ENCODE peak calls at places on chromosomes 3 and 15, in four cellular contexts. One of them, this sample, is unnamed. For H3K4me1, the result is how much of the 10 kb centered on the place peaks cover.

GRCh38 chr3:106750092-106750491 is 627.1 kb upstream of the CCDC54 start:
- DNase-seq in adrenal gland: no peak
- DNase-seq in naive thymus-derived CD4-positive, alpha-beta T cell: no peak
- DNase-seq in psoas muscle: no peak
- DNase-seq in this sample: no peak

GRCh38 chr3:43998841-43999805 is 242.6 kb upstream of the TOPAZ1 start:
- DNase-seq in adrenal gland: no peak
- DNase-seq in naive thymus-derived CD4-positive, alpha-beta T cell: no peak
- DNase-seq in psoas muscle: no peak
- DNase-seq in this sample: no peak

GRCh38 chr15:36370735-36371115 is 208.7 kb upstream of the CDIN1 start:
- DNase-seq in adrenal gland: no peak
- DNase-seq in naive thymus-derived CD4-positive, alpha-beta T cell: no peak
- DNase-seq in psoas muscle: no peak
- DNase-seq in this sample: peak

GRCh38 chr3:47283193-47283537 is 421 bp downstream of the KLHL18 start:
- DNase-seq in adrenal gland: peak
- DNase-seq in naive thymus-derived CD4-positive, alpha-beta T cell: no peak
- DNase-seq in psoas muscle: no peak
- DNase-seq in this sample: no peak

GRCh38 chr3:66593978-66594377 is 93.2 kb upstream of the LRIG1 start:
- DNase-seq in adrenal gland: no peak
- DNase-seq in naive thymus-derived CD4-positive, alpha-beta T cell: no peak
- DNase-seq in psoas muscle: no peak
- DNase-seq in this sample: peak

GRCh38 chr3:176935524-176935923 is 261.8 kb downstream of the TBL1XR1 start:
- DNase-seq in adrenal gland: no peak
- DNase-seq in naive thymus-derived CD4-positive, alpha-beta T cell: no peak
- DNase-seq in psoas muscle: no peak
- DNase-seq in this sample: no peak

GRCh38 chr3:100696161-100696560 is 13.1 kb upstream of the TFG start:
- DNase-seq in adrenal gland: no peak
- DNase-seq in naive thymus-derived CD4-positive, alpha-beta T cell: no peak
- DNase-seq in psoas muscle: no peak
- DNase-seq in this sample: no peak

GRCh38 chr3:150074697-150075416 is 104.2 kb upstream of the PFN2 start:
- DNase-seq in adrenal gland: no peak
- DNase-seq in naive thymus-derived CD4-positive, alpha-beta T cell: no peak
- DNase-seq in psoas muscle: no peak
- DNase-seq in this sample: no peak

GRCh38 chr3:134359121-134360010 is 14.9 kb downstream of the AMOTL2 start:
- DNase-seq in adrenal gland: no peak
- DNase-seq in naive thymus-derived CD4-positive, alpha-beta T cell: no peak
- DNase-seq in psoas muscle: no peak
- DNase-seq in this sample: no peak

GRCh38 chr3:134361162-134361831 is 12.9 kb downstream of the AMOTL2 start:
- DNase-seq in adrenal gland: no peak
- DNase-seq in naive thymus-derived CD4-positive, alpha-beta T cell: no peak
- DNase-seq in psoas muscle: no peak
- DNase-seq in this sample: no peak

GRCh38 chr3:134362221-134362620 is 12.0 kb downstream of the AMOTL2 start:
- DNase-seq in adrenal gland: no peak
- DNase-seq in naive thymus-derived CD4-positive, alpha-beta T cell: no peak
- DNase-seq in psoas muscle: no peak
- DNase-seq in this sample: no peak

GRCh38 chr3:134357914-134358811 is 16.1 kb downstream of the AMOTL2 start:
- DNase-seq in adrenal gland: peak
- DNase-seq in naive thymus-derived CD4-positive, alpha-beta T cell: no peak
- DNase-seq in psoas muscle: peak
- DNase-seq in this sample: peak

GRCh38 chr3:134360046-134360445 is 14.2 kb downstream of the AMOTL2 start:
- DNase-seq in adrenal gland: no peak
- DNase-seq in naive thymus-derived CD4-positive, alpha-beta T cell: no peak
- DNase-seq in psoas muscle: peak
- DNase-seq in this sample: no peak
- H3K4me1 ChIP-seq in adrenal gland: half or more
- H3K4me1 ChIP-seq in naive thymus-derived CD4-positive, alpha-beta T cell: under half
- H3K4me1 ChIP-seq in psoas muscle: half or more
- H3K4me1 ChIP-seq in this sample: half or more

GRCh38 chr15:94175420-94175819 is 55.9 kb upstream of the MCTP2 start:
- DNase-seq in adrenal gland: no peak
- DNase-seq in naive thymus-derived CD4-positive, alpha-beta T cell: no peak
- DNase-seq in psoas muscle: no peak
- DNase-seq in this sample: no peak
- H3K4me1 ChIP-seq in adrenal gland: under half
- H3K4me1 ChIP-seq in naive thymus-derived CD4-positive, alpha-beta T cell: under half
- H3K4me1 ChIP-seq in psoas muscle: under half
- H3K4me1 ChIP-seq in this sample: under half

GRCh38 chr15:52559022-52559421 is 9.8 kb downstream of the ARPP19 start:
- DNase-seq in adrenal gland: no peak
- DNase-seq in naive thymus-derived CD4-positive, alpha-beta T cell: no peak
- DNase-seq in psoas muscle: no peak
- DNase-seq in this sample: no peak
- H3K4me1 ChIP-seq in adrenal gland: half or more
- H3K4me1 ChIP-seq in naive thymus-derived CD4-positive, alpha-beta T cell: under half
- H3K4me1 ChIP-seq in psoas muscle: half or more
- H3K4me1 ChIP-seq in this sample: under half

DNA sequence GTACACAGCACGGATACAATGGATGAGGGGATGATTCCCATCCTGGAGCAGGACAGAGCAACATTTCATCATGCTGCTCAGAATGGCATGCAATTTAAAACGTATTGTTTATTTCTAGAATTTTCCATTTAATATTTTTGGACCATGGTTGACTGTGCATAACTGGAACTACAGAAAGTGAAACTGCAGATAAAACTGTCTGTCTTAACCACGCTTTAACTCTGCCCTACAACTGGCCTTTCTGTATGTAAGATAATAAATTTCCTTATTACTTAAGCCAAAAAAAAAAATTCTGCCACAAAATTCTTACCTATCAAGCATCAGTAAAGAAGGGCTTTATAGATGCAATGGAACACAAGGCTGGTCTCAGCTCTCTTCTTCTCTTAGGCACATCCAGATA is 33.3 kb downstream of the AP3S2 start:
- DNase-seq in adrenal gland: no peak
- DNase-seq in naive thymus-derived CD4-positive, alpha-beta T cell: no peak
- DNase-seq in psoas muscle: no peak
- DNase-seq in this sample: no peak
- H3K4me1 ChIP-seq in adrenal gland: under half
- H3K4me1 ChIP-seq in naive thymus-derived CD4-positive, alpha-beta T cell: under half
- H3K4me1 ChIP-seq in psoas muscle: under half
- H3K4me1 ChIP-seq in this sample: under half

GRCh38 chr15:31352911-31353811 is 26.5 kb downstream of the KLF13 start:
- DNase-seq in adrenal gland: peak
- DNase-seq in naive thymus-derived CD4-positive, alpha-beta T cell: peak
- DNase-seq in psoas muscle: peak
- DNase-seq in this sample: peak

GRCh38 chr15:31349233-31350141 is 22.9 kb downstream of the KLF13 start:
- DNase-seq in adrenal gland: no peak
- DNase-seq in naive thymus-derived CD4-positive, alpha-beta T cell: no peak
- DNase-seq in psoas muscle: peak
- DNase-seq in this sample: no peak

GRCh38 chr15:31350771-31351170 is 24.1 kb downstream of the KLF13 start:
- DNase-seq in adrenal gland: no peak
- DNase-seq in naive thymus-derived CD4-positive, alpha-beta T cell: no peak
- DNase-seq in psoas muscle: no peak
- DNase-seq in this sample: no peak

GRCh38 chr15:31353931-31354330 is 27.3 kb downstream of the KLF13 start:
- DNase-seq in adrenal gland: peak
- DNase-seq in naive thymus-derived CD4-positive, alpha-beta T cell: no peak
- DNase-seq in psoas muscle: peak
- DNase-seq in this sample: no peak

DNA sequence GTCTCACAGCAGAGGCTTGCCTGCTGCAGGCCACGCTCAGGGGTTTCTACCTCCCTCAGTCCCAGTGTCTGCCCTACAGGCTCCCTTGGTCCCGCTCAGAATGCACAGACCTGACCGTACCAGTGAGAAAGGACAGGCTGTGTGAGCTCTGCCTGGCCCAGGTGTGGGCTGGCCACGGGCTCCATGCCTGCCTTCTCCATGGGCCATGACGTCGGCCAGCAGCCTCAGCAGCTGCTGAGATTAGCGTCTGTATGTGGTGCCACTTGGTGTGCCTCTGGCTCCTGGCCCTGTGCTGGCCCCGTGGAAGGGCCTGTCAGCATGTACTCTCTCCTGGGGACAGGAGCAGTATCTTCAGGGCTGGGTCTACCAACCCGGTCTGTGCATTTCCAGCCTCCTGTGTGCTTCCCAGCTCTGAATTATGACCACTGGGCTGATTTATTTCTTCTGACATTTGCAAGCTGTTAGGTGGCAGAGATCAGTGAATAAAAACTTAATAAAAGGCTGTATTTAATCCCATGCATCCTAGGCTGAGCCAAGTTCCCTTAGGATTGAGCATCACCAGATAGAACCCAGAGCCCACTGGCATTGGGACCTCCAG is 25.7 kb downstream of the KLF13 start:
- DNase-seq in adrenal gland: peak
- DNase-seq in naive thymus-derived CD4-positive, alpha-beta T cell: no peak
- DNase-seq in psoas muscle: peak
- DNase-seq in this sample: no peak
- H3K4me1 ChIP-seq in adrenal gland: under half
- H3K4me1 ChIP-seq in naive thymus-derived CD4-positive, alpha-beta T cell: half or more
- H3K4me1 ChIP-seq in psoas muscle: half or more
- H3K4me1 ChIP-seq in this sample: under half

GRCh38 chr3:42057561-42058211 is 33.5 kb upstream of the TRAK1 start:
- DNase-seq in adrenal gland: no peak
- DNase-seq in naive thymus-derived CD4-positive, alpha-beta T cell: no peak
- DNase-seq in psoas muscle: no peak
- DNase-seq in this sample: no peak
- H3K4me1 ChIP-seq in adrenal gland: under half
- H3K4me1 ChIP-seq in naive thymus-derived CD4-positive, alpha-beta T cell: under half
- H3K4me1 ChIP-seq in psoas muscle: half or more
- H3K4me1 ChIP-seq in this sample: under half

DNA sequence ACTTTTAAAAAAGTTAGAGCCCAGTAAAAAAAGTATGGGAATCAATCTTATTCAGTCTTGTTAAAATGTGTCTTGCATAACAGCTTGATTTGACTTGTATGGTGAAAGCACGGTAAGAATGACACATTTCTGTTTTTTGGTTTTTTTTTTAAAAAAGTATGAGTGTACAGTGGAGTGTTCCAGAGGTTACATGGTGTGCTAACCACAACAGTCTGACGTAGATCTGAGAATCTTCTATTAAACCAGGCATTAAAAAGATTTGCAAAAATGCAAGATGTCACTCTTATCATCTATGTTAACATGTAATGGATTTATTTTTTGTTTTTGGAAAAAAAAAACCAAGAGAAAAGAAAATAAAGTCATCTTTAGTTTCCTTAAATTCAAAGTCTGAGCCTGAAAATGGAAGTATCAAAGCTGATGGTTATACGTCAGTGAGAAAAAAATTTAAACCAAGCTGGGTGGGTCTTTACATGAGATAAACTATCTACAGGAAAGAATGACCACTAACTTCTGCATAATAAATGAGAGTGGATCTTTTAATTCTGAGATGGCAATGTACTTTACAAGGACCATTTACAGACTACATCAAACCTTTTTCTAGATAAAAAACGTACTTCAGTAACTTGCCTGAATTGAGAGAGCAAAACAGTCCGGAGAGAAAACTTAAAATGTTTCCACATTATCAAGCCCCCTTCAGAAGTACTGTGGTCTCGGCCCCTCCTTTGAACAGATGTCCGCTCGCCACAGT is 1.6 kb downstream of the GABPB1 start:
- DNase-seq in adrenal gland: no peak
- DNase-seq in naive thymus-derived CD4-positive, alpha-beta T cell: no peak
- DNase-seq in psoas muscle: no peak
- DNase-seq in this sample: peak
- H3K4me1 ChIP-seq in adrenal gland: half or more
- H3K4me1 ChIP-seq in naive thymus-derived CD4-positive, alpha-beta T cell: half or more
- H3K4me1 ChIP-seq in psoas muscle: half or more
- H3K4me1 ChIP-seq in this sample: under half

DNA sequence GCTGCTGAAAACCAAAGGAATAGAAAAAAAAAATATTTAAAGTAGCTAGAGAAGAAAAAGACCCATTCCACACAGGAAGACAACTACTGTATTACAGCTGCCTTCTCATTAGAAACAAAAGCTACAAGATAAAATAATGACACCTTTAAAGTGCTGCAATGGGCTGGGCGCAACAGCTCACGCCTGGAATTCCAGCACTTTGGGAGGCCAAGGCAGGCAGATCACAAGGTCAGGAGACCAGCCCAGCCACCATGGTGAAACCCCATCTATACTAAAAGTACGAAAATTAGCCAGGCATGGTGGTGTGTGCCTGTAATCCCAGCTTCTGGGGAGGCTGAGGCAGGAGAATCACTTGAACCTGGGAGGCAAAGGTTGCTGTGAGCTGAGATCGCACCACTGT is 31.0 kb downstream of the TRPM7 start:
- DNase-seq in adrenal gland: no peak
- DNase-seq in naive thymus-derived CD4-positive, alpha-beta T cell: no peak
- DNase-seq in psoas muscle: no peak
- DNase-seq in this sample: no peak
- H3K4me1 ChIP-seq in adrenal gland: under half
- H3K4me1 ChIP-seq in naive thymus-derived CD4-positive, alpha-beta T cell: under half
- H3K4me1 ChIP-seq in psoas muscle: under half
- H3K4me1 ChIP-seq in this sample: under half

GRCh38 chr3:123660276-123660675 is 75.4 kb upstream of the HACD2 start:
- DNase-seq in adrenal gland: no peak
- DNase-seq in naive thymus-derived CD4-positive, alpha-beta T cell: no peak
- DNase-seq in psoas muscle: no peak
- DNase-seq in this sample: no peak

GRCh38 chr3:123664771-123665170 is 79.9 kb upstream of the HACD2 start:
- DNase-seq in adrenal gland: no peak
- DNase-seq in naive thymus-derived CD4-positive, alpha-beta T cell: no peak
- DNase-seq in psoas muscle: no peak
- DNase-seq in this sample: peak

GRCh38 chr3:123660900-123661299 is 76.0 kb upstream of the HACD2 start:
- DNase-seq in adrenal gland: peak
- DNase-seq in naive thymus-derived CD4-positive, alpha-beta T cell: no peak
- DNase-seq in psoas muscle: peak
- DNase-seq in this sample: peak

GRCh38 chr3:123661973-123662372 is 77.1 kb upstream of the HACD2 start:
- DNase-seq in adrenal gland: no peak
- DNase-seq in naive thymus-derived CD4-positive, alpha-beta T cell: no peak
- DNase-seq in psoas muscle: no peak
- DNase-seq in this sample: no peak

DNA sequence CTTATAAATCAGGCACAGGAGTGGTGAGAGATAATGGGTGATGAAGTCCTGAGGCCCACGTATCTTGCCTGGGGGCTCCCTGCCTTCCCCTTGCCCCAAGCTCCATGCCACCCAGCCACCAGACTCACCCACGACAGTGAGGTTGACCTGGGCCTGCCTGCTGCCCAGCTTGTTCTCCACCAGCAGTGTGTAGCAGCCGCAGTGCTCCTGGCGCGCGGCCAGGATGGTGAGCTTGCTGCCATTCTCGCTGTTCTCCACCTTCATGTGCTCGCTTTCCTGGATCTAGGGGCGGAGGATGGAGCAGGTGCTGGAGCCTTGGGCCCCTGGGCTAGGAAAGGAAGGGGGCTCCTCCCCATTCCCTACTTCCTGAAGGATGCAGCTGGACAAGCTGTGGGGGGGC is 79.1 kb upstream of the HACD2 start:
- DNase-seq in adrenal gland: no peak
- DNase-seq in naive thymus-derived CD4-positive, alpha-beta T cell: no peak
- DNase-seq in psoas muscle: no peak
- DNase-seq in this sample: no peak
- H3K4me1 ChIP-seq in adrenal gland: under half
- H3K4me1 ChIP-seq in naive thymus-derived CD4-positive, alpha-beta T cell: under half
- H3K4me1 ChIP-seq in psoas muscle: under half
- H3K4me1 ChIP-seq in this sample: under half

GRCh38 chr3:15271030-15271429 is 61.4 kb downstream of the SH3BP5 start:
- DNase-seq in adrenal gland: peak
- DNase-seq in naive thymus-derived CD4-positive, alpha-beta T cell: no peak
- DNase-seq in psoas muscle: no peak
- DNase-seq in this sample: no peak
- H3K4me1 ChIP-seq in adrenal gland: half or more
- H3K4me1 ChIP-seq in naive thymus-derived CD4-positive, alpha-beta T cell: half or more
- H3K4me1 ChIP-seq in psoas muscle: under half
- H3K4me1 ChIP-seq in this sample: under half